ENCODE peak calls at places on chromosomes 3 and 15, in four cellular contexts. One of them, this sample, is unnamed.

GRCh38 chr3:89067736-89068135 is 39.7 kb upstream of the EPHA3 start:
- DNase-seq in cardiac muscle cell: no peak
- DNase-seq in left lung: no peak
- DNase-seq in CD4-positive, CD25-positive, alpha-beta regulatory T cell: no peak
- DNase-seq in this sample: no peak

GRCh38 chr3:45536316-45536715 is 58.2 kb upstream of the LIMD1 start:
- DNase-seq in CD4-positive, CD25-positive, alpha-beta regulatory T cell: no peak
- DNase-seq in left lung: no peak
- DNase-seq in cardiac muscle cell: no peak
- DNase-seq in this sample: no peak

GRCh38 chr15:40103124-40103858 is 5.4 kb downstream of the BMF start:
- DNase-seq in left lung: peak; percentile 92
- DNase-seq in CD4-positive, CD25-positive, alpha-beta regulatory T cell: no peak
- DNase-seq in cardiac muscle cell: peak; percentile 64
- DNase-seq in this sample: no peak

GRCh38 chr15:66253296-66253642 is 281 bp downstream of the MEGF11 start:
- DNase-seq in CD4-positive, CD25-positive, alpha-beta regulatory T cell: no peak
- DNase-seq in left lung: no peak
- DNase-seq in cardiac muscle cell: no peak
- DNase-seq in this sample: no peak

GRCh38 chr3:40291471-40291870 is 18.0 kb upstream of the EIF1B start:
- DNase-seq in left lung: no peak
- DNase-seq in cardiac muscle cell: no peak
- DNase-seq in CD4-positive, CD25-positive, alpha-beta regulatory T cell: no peak
- DNase-seq in this sample: no peak

GRCh38 chr15:88419830-88420229 is 47.4 kb downstream of the MRPL46 start:
- DNase-seq in left lung: no peak
- DNase-seq in CD4-positive, CD25-positive, alpha-beta regulatory T cell: no peak
- DNase-seq in cardiac muscle cell: no peak
- DNase-seq in this sample: no peak

GRCh38 chr15:28977377-28978010 is 91.7 kb downstream of the APBA2 start:
- DNase-seq in left lung: no peak
- DNase-seq in CD4-positive, CD25-positive, alpha-beta regulatory T cell: no peak
- DNase-seq in cardiac muscle cell: peak; percentile 94
- DNase-seq in this sample: no peak

GRCh38 chr3:115160295-115160694 is 13.2 kb upstream of the ZBTB20 start:
- DNase-seq in left lung: no peak
- DNase-seq in CD4-positive, CD25-positive, alpha-beta regulatory T cell: no peak
- DNase-seq in cardiac muscle cell: no peak
- DNase-seq in this sample: no peak

GRCh38 chr3:19931180-19931692 is 2.8 kb downstream of the EFHB start:
- DNase-seq in CD4-positive, CD25-positive, alpha-beta regulatory T cell: no peak
- DNase-seq in cardiac muscle cell: no peak
- DNase-seq in left lung: no peak
- DNase-seq in this sample: no peak

GRCh38 chr3:108190346-108190745 is 31.9 kb downstream of the IFT57 start:
- DNase-seq in cardiac muscle cell: no peak
- DNase-seq in CD4-positive, CD25-positive, alpha-beta regulatory T cell: no peak
- DNase-seq in left lung: no peak
- DNase-seq in this sample: no peak

GRCh38 chr3:72950801-72951200 is 45.8 kb upstream of the PPP4R2 start:
- DNase-seq in left lung: no peak
- DNase-seq in cardiac muscle cell: no peak
- DNase-seq in CD4-positive, CD25-positive, alpha-beta regulatory T cell: no peak
- DNase-seq in this sample: no peak

GRCh38 chr3:72950372-72950771 is 46.2 kb upstream of the PPP4R2 start:
- DNase-seq in CD4-positive, CD25-positive, alpha-beta regulatory T cell: no peak
- DNase-seq in cardiac muscle cell: no peak
- DNase-seq in left lung: no peak
- DNase-seq in this sample: no peak

GRCh38 chr3:72949016-72949415 is 47.6 kb upstream of the PPP4R2 start:
- DNase-seq in CD4-positive, CD25-positive, alpha-beta regulatory T cell: no peak
- DNase-seq in cardiac muscle cell: no peak
- DNase-seq in left lung: no peak
- DNase-seq in this sample: no peak

GRCh38 chr3:72944696-72945095 is 51.9 kb upstream of the PPP4R2 start:
- DNase-seq in CD4-positive, CD25-positive, alpha-beta regulatory T cell: no peak
- DNase-seq in cardiac muscle cell: no peak
- DNase-seq in left lung: no peak
- DNase-seq in this sample: no peak

GRCh38 chr3:72947715-72948507 is 48.7 kb upstream of the PPP4R2 start:
- DNase-seq in left lung: no peak
- DNase-seq in cardiac muscle cell: no peak
- DNase-seq in CD4-positive, CD25-positive, alpha-beta regulatory T cell: no peak
- DNase-seq in this sample: no peak
- H3K27ac ChIP-seq in left lung: no peak overlapping the region
- H3K27ac ChIP-seq in cardiac muscle cell: no peak overlapping the region
- H3K27ac ChIP-seq in CD4-positive, CD25-positive, alpha-beta regulatory T cell: no peak overlapping the region
- H3K27ac ChIP-seq in this sample: no peak overlapping the region

GRCh38 chr15:55619783-55620182 is 31.6 kb upstream of the PYGO1 start:
- DNase-seq in left lung: no peak
- DNase-seq in cardiac muscle cell: no peak
- DNase-seq in CD4-positive, CD25-positive, alpha-beta regulatory T cell: no peak
- DNase-seq in this sample: no peak
- H3K4me3 ChIP-seq in left lung: no peak overlapping the region
- H3K4me3 ChIP-seq in cardiac muscle cell: no peak overlapping the region
- H3K4me3 ChIP-seq in CD4-positive, CD25-positive, alpha-beta regulatory T cell: no peak overlapping the region
- H3K4me3 ChIP-seq in this sample: no peak overlapping the region

DNA sequence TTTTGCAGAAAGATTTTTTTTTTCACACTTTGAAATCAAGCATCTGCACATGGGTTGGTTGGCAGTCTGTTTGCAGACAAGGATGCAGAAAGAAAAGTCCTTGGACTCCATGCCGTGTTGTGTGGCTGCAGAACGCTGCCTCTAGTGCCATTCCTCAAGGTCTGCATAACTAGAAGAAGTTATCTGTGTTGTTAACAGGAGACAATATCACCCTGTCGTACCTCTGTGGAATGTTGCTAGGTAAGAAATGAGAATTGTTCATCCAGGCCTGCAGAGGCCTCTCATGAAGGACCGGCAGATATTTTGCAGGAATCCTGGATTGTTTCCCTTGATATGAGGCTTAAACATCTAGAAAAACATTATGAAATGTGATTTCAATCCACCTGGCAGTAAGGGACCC is 58.5 kb upstream of the PPARG start:
- DNase-seq in left lung: no peak
- DNase-seq in cardiac muscle cell: no peak
- DNase-seq in CD4-positive, CD25-positive, alpha-beta regulatory T cell: no peak
- DNase-seq in this sample: no peak
- H3K27me3 ChIP-seq in left lung: no peaks in the 10 kb centered on the region
- H3K27me3 ChIP-seq in cardiac muscle cell: no peaks in the 10 kb centered on the region
- H3K27me3 ChIP-seq in CD4-positive, CD25-positive, alpha-beta regulatory T cell: peaks cover 4% of the 10 kb centered on the region
- H3K27me3 ChIP-seq in this sample: no peaks in the 10 kb centered on the region

GRCh38 chr3:128780438-128780837 is 54.5 kb downstream of the RAB7A start:
- DNase-seq in cardiac muscle cell: no peak
- DNase-seq in CD4-positive, CD25-positive, alpha-beta regulatory T cell: no peak
- DNase-seq in left lung: no peak
- DNase-seq in this sample: no peak
- H3K27ac ChIP-seq in cardiac muscle cell: peak overlapping the region; percentile 93
- H3K27ac ChIP-seq in CD4-positive, CD25-positive, alpha-beta regulatory T cell: no peak overlapping the region
- H3K27ac ChIP-seq in left lung: no peak overlapping the region
- H3K27ac ChIP-seq in this sample: no peak overlapping the region

This sample was measured in effector memory CD4-positive, alpha-beta T cell.